ENCODE peak calls at places on chromosomes 6 and 20, in eight cellular contexts. R is stimulated activated CD4-positive, alpha-beta T cell treated with anti-CD3 and anti-CD28 coated beads, TNF-alpha, amount 100 ng/mL, for 24 hours; P is progenitor cell of endocrine pancreas; K is T-helper 1 cell; S is GM12892; G is heart right ventricle; J is HFF-Myc; T is pancreas. U is an unnamed sample.

GRCh38 chr6:124022641-124023040 is 219.0 kb downstream of the NKAIN2 start:
- DNase-seq in R (no peak), P (no peak), K (no peak), S (no peak), G (no peak), J (no peak), T (no peak), U (no peak)

GRCh38 chr6:83221886-83222479 is 28.8 kb downstream of the RWDD2A start:
- DNase-seq in R (no peak), P (no peak), K (no peak), S (no peak), G (no peak), J (peak), T (no peak), U (peak)

GRCh38 chr6:68473433-68474210 is 161.5 kb upstream of the ADGRB3 start:
- DNase-seq in R (no peak), P (no peak), K (no peak), S (no peak), G (no peak), J (no peak), T (no peak), U (peak)

GRCh38 chr20:51164732-51165530 is 142.0 kb upstream of the KCNG1 start:
- DNase-seq in R (no peak), P (no peak), K (no peak), S (no peak), G (no peak), J (no peak), T (no peak), U (no peak)

GRCh38 chr6:169863149-169863525 is 111.7 kb downstream of the ERMARD start:
- DNase-seq in R (no peak), P (no peak), K (no peak), S (no peak), G (no peak), J (no peak), T (peak), U (no peak)

GRCh38 chr6:5506149-5506548 is 244.8 kb downstream of the FARS2 start:
- DNase-seq in R (no peak), P (no peak), K (no peak), S (no peak), G (no peak), J (no peak), T (no peak), U (no peak)

GRCh38 chr6:25193865-25194679 is 85.1 kb upstream of the CARMIL1 start:
- DNase-seq in R (no peak), P (no peak), K (no peak), S (no peak), G (no peak), J (no peak), T (no peak), U (no peak)

GRCh38 chr20:37310951-37311350 is 21.5 kb downstream of the MANBAL start:
- DNase-seq in R (no peak), P (no peak), K (no peak), S (no peak), G (no peak), J (no peak), T (no peak), U (no peak)

GRCh38 chr6:84652356-84653026 is 111.9 kb downstream of the TBX18 start:
- DNase-seq in R (no peak), P (no peak), K (no peak), S (no peak), G (no peak), J (peak), T (no peak), U (no peak)

GRCh38 chr20:52242237-52243230 is 51.0 kb upstream of the ZFP64 start:
- DNase-seq in R (no peak), P (no peak), K (no peak), S (no peak), G (no peak), J (no peak), T (no peak), U (no peak)

GRCh38 chr20:45336530-45337366 is 11.5 kb downstream of the SDC4 start:
- DNase-seq in R (no peak), P (no peak), K (no peak), S (no peak), G (no peak), J (peak), T (no peak), U (no peak)

GRCh38 chr6:89842228-89842627 is 12.5 kb downstream of the CASP8AP2 start:
- DNase-seq in R (no peak), P (no peak), K (no peak), S (no peak), G (no peak), J (no peak), T (no peak), U (no peak)